ENCODE peak calls at places on chromosomes 13 and 19, in seven cellular contexts. One of them, this sample, is unnamed.

GRCh38 chr19:11141937-11142527 is 13.6 kb downstream of the SPC24 start:
- DNase-seq in lower leg skin: no peak
- DNase-seq in HCT116: no peak
- DNase-seq in esophagus squamous epithelium: no peak
- DNase-seq in IMR-90: no peak
- DNase-seq in uterus: peak; percentile 53
- DNase-seq in suprapubic skin: no peak
- DNase-seq in this sample: no peak

GRCh38 chr13:73715910-73716257 is 418.3 kb downstream of the KLF12 start:
- DNase-seq in lower leg skin: no peak
- DNase-seq in HCT116: no peak
- DNase-seq in esophagus squamous epithelium: no peak
- DNase-seq in IMR-90: no peak
- DNase-seq in uterus: no peak
- DNase-seq in suprapubic skin: no peak
- DNase-seq in this sample: no peak

GRCh38 chr19:18379803-18380747 is 5.9 kb upstream of the GDF15 start:
- DNase-seq in lower leg skin: peak; percentile 91
- DNase-seq in HCT116: peak; percentile 93
- DNase-seq in esophagus squamous epithelium: no peak
- DNase-seq in IMR-90: peak; percentile 96
- DNase-seq in uterus: peak; percentile 97
- DNase-seq in suprapubic skin: peak; percentile 96
- DNase-seq in this sample: peak; percentile 97

GRCh38 chr19:49442793-49443365 is 1.6 kb upstream of the SLC17A7 start:
- DNase-seq in lower leg skin: peak; percentile 96
- DNase-seq in HCT116: peak; percentile 82
- DNase-seq in esophagus squamous epithelium: peak; percentile 39
- DNase-seq in IMR-90: peak; percentile 73
- DNase-seq in uterus: peak; percentile 95
- DNase-seq in suprapubic skin: peak; percentile 99
- DNase-seq in this sample: peak; percentile 98

GRCh38 chr13:22235285-22235949 is 564.5 kb downstream of the FGF9 start:
- DNase-seq in lower leg skin: no peak
- DNase-seq in HCT116: peak; percentile 18
- DNase-seq in esophagus squamous epithelium: no peak
- DNase-seq in IMR-90: peak; percentile 4
- DNase-seq in uterus: no peak
- DNase-seq in suprapubic skin: no peak
- DNase-seq in this sample: no peak

GRCh38 chr13:30572859-30573275 is 44.9 kb upstream of the USPL1 start:
- DNase-seq in lower leg skin: no peak
- DNase-seq in HCT116: no peak
- DNase-seq in esophagus squamous epithelium: no peak
- DNase-seq in IMR-90: peak; percentile 57
- DNase-seq in uterus: no peak
- DNase-seq in suprapubic skin: no peak
- DNase-seq in this sample: no peak

GRCh38 chr19:15456871-15457700 is 7.3 kb downstream of the RASAL3 start:
- DNase-seq in lower leg skin: peak; percentile 31
- DNase-seq in HCT116: peak; percentile 27
- DNase-seq in esophagus squamous epithelium: no peak
- DNase-seq in IMR-90: no peak
- DNase-seq in uterus: no peak
- DNase-seq in suprapubic skin: peak; percentile 65
- DNase-seq in this sample: no peak

GRCh38 chr13:91270031-91270430 is 77.5 kb upstream of the MIR17HG start:
- DNase-seq in lower leg skin: no peak
- DNase-seq in HCT116: no peak
- DNase-seq in esophagus squamous epithelium: no peak
- DNase-seq in IMR-90: no peak
- DNase-seq in uterus: no peak
- DNase-seq in suprapubic skin: no peak
- DNase-seq in this sample: no peak

GRCh38 chr19:45469835-45470146 is 2.0 kb downstream of the FOSB start:
- DNase-seq in lower leg skin: no peak
- DNase-seq in HCT116: no peak
- DNase-seq in esophagus squamous epithelium: no peak
- DNase-seq in IMR-90: no peak
- DNase-seq in uterus: no peak
- DNase-seq in suprapubic skin: no peak
- DNase-seq in this sample: no peak

GRCh38 chr13:46975173-46975572 is 78.3 kb upstream of the HTR2A start:
- DNase-seq in lower leg skin: no peak
- DNase-seq in HCT116: no peak
- DNase-seq in esophagus squamous epithelium: no peak
- DNase-seq in IMR-90: no peak
- DNase-seq in uterus: no peak
- DNase-seq in suprapubic skin: no peak
- DNase-seq in this sample: no peak

GRCh38 chr19:18306903-18307681 is 15.8 kb downstream of the LSM4 start:
- DNase-seq in lower leg skin: no peak
- DNase-seq in HCT116: no peak
- DNase-seq in esophagus squamous epithelium: no peak
- DNase-seq in IMR-90: no peak
- DNase-seq in uterus: no peak
- DNase-seq in suprapubic skin: no peak
- DNase-seq in this sample: no peak

GRCh38 chr13:91017031-91017668 is 330.3 kb upstream of the MIR17HG start:
- DNase-seq in lower leg skin: no peak
- DNase-seq in HCT116: peak; percentile 34
- DNase-seq in esophagus squamous epithelium: no peak
- DNase-seq in IMR-90: peak; percentile 9
- DNase-seq in uterus: no peak
- DNase-seq in suprapubic skin: no peak
- DNase-seq in this sample: no peak

GRCh38 chr13:29703421-29703820 is 107.9 kb upstream of the SLC7A1 start:
- DNase-seq in lower leg skin: no peak
- DNase-seq in HCT116: no peak
- DNase-seq in esophagus squamous epithelium: no peak
- DNase-seq in IMR-90: no peak
- DNase-seq in uterus: no peak
- DNase-seq in suprapubic skin: no peak
- DNase-seq in this sample: no peak

GRCh38 chr13:109036091-109036490 is 406.7 kb downstream of the MYO16 start:
- DNase-seq in lower leg skin: no peak
- DNase-seq in HCT116: no peak
- DNase-seq in esophagus squamous epithelium: no peak
- DNase-seq in IMR-90: no peak
- DNase-seq in uterus: no peak
- DNase-seq in suprapubic skin: no peak
- DNase-seq in this sample: no peak

GRCh38 chr13:85148009-85148408 is 651.2 kb downstream of the SLITRK6 start:
- DNase-seq in lower leg skin: no peak
- DNase-seq in HCT116: no peak
- DNase-seq in esophagus squamous epithelium: no peak
- DNase-seq in IMR-90: no peak
- DNase-seq in uterus: no peak
- DNase-seq in suprapubic skin: no peak
- DNase-seq in this sample: no peak

GRCh38 chr19:58217069-58217481 is 11.6 kb upstream of the ZNF544 start:
- DNase-seq in lower leg skin: no peak
- DNase-seq in HCT116: no peak
- DNase-seq in esophagus squamous epithelium: no peak
- DNase-seq in IMR-90: no peak
- DNase-seq in uterus: no peak
- DNase-seq in suprapubic skin: no peak
- DNase-seq in this sample: no peak

GRCh38 chr19:5762608-5763217 is 21.8 kb downstream of the PRR22 start:
- DNase-seq in lower leg skin: no peak
- DNase-seq in HCT116: no peak
- DNase-seq in esophagus squamous epithelium: no peak
- DNase-seq in IMR-90: no peak
- DNase-seq in uterus: no peak
- DNase-seq in suprapubic skin: no peak
- DNase-seq in this sample: no peak

GRCh38 chr19:6210721-6211600 is 68.8 kb downstream of the MLLT1 start:
- DNase-seq in lower leg skin: no peak
- DNase-seq in HCT116: no peak
- DNase-seq in esophagus squamous epithelium: no peak
- DNase-seq in IMR-90: no peak
- DNase-seq in uterus: no peak
- DNase-seq in suprapubic skin: peak; percentile 60
- DNase-seq in this sample: no peak

GRCh38 chr13:47372742-47373141 is 475.9 kb upstream of the HTR2A start:
- DNase-seq in lower leg skin: no peak
- DNase-seq in HCT116: no peak
- DNase-seq in esophagus squamous epithelium: no peak
- DNase-seq in IMR-90: peak; percentile 12
- DNase-seq in uterus: no peak
- DNase-seq in suprapubic skin: no peak
- DNase-seq in this sample: no peak

GRCh38 chr19:18649371-18650047 is 12.7 kb downstream of the KLHL26 start:
- DNase-seq in lower leg skin: peak; percentile 55
- DNase-seq in HCT116: no peak
- DNase-seq in esophagus squamous epithelium: no peak
- DNase-seq in IMR-90: peak; percentile 70
- DNase-seq in uterus: peak; percentile 76
- DNase-seq in suprapubic skin: no peak
- DNase-seq in this sample: no peak

GRCh38 chr13:110109910-110110309 is 197.0 kb downstream of the COL4A1 start:
- DNase-seq in lower leg skin: peak; percentile 58
- DNase-seq in HCT116: no peak
- DNase-seq in esophagus squamous epithelium: no peak
- DNase-seq in IMR-90: peak; percentile 95
- DNase-seq in uterus: peak; percentile 77
- DNase-seq in suprapubic skin: no peak
- DNase-seq in this sample: no peak

GRCh38 chr19:40584007-40584406 is 7.3 kb downstream of the SHKBP1 start:
- DNase-seq in lower leg skin: no peak
- DNase-seq in HCT116: no peak
- DNase-seq in esophagus squamous epithelium: no peak
- DNase-seq in IMR-90: no peak
- DNase-seq in uterus: no peak
- DNase-seq in suprapubic skin: no peak
- DNase-seq in this sample: no peak

GRCh38 chr19:7063764-7064418 is 5.4 kb upstream of the MBD3L3 start:
- DNase-seq in lower leg skin: no peak
- DNase-seq in HCT116: no peak
- DNase-seq in esophagus squamous epithelium: no peak
- DNase-seq in IMR-90: no peak
- DNase-seq in uterus: no peak
- DNase-seq in suprapubic skin: no peak
- DNase-seq in this sample: no peak

GRCh38 chr13:111945086-111945485 is 121.9 kb upstream of the SOX1 start:
- DNase-seq in lower leg skin: no peak
- DNase-seq in HCT116: no peak
- DNase-seq in esophagus squamous epithelium: no peak
- DNase-seq in IMR-90: no peak
- DNase-seq in uterus: no peak
- DNase-seq in suprapubic skin: no peak
- DNase-seq in this sample: no peak

DNA sequence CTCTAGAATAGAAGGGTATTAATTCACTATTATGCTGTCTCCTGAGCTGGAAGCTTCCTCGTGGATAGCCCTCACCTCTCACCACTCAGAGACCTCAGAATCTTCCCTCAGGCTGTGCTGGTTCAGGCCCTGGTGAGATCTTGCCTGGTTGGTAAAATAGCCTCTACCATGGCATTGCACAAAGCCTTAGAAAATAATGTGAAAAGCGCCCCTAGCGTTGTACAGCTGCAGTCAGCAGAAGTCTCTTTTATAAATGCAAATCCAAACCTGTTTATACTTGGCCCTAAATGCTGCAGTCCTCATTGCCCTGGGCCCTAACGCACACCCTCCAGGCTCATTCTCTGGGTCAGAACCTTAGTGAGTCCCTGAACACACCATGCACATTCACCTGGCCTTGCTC is 150.9 kb downstream of the KCTD15 start:
- DNase-seq in lower leg skin: no peak
- DNase-seq in HCT116: no peak
- DNase-seq in esophagus squamous epithelium: no peak
- DNase-seq in IMR-90: no peak
- DNase-seq in uterus: no peak
- DNase-seq in suprapubic skin: no peak
- DNase-seq in this sample: peak; percentile 68
- TF ChIP-seq CTCF in lower leg skin: no peak
- TF ChIP-seq CTCF in HCT116: peak; percentile 40
- TF ChIP-seq CTCF in esophagus squamous epithelium: peak; percentile 7
- TF ChIP-seq CTCF in IMR-90: peak; percentile 10
- TF ChIP-seq CTCF in uterus: no peak
- TF ChIP-seq CTCF in suprapubic skin: no peak
- TF ChIP-seq CTCF in this sample: no peak

GRCh38 chr19:4662020-4662695 is 8.0 kb downstream of the MYDGF start:
- DNase-seq in lower leg skin: no peak
- DNase-seq in HCT116: no peak
- DNase-seq in esophagus squamous epithelium: no peak
- DNase-seq in IMR-90: no peak
- DNase-seq in uterus: no peak
- DNase-seq in suprapubic skin: no peak
- DNase-seq in this sample: no peak
- TF ChIP-seq POLR2A in lower leg skin: no peak
- TF ChIP-seq POLR2A in HCT116: no peak
- TF ChIP-seq POLR2A in esophagus squamous epithelium: no peak
- TF ChIP-seq POLR2A in IMR-90: no peak
- TF ChIP-seq POLR2A in uterus: no peak
- TF ChIP-seq POLR2A in suprapubic skin: no peak
- TF ChIP-seq POLR2A in this sample: no peak

GRCh38 chr13:37277007-37277406 is 171.5 kb upstream of the CSNK1A1L start:
- DNase-seq in lower leg skin: no peak
- DNase-seq in HCT116: no peak
- DNase-seq in esophagus squamous epithelium: no peak
- DNase-seq in IMR-90: no peak
- DNase-seq in uterus: no peak
- DNase-seq in suprapubic skin: no peak
- DNase-seq in this sample: no peak

DNA sequence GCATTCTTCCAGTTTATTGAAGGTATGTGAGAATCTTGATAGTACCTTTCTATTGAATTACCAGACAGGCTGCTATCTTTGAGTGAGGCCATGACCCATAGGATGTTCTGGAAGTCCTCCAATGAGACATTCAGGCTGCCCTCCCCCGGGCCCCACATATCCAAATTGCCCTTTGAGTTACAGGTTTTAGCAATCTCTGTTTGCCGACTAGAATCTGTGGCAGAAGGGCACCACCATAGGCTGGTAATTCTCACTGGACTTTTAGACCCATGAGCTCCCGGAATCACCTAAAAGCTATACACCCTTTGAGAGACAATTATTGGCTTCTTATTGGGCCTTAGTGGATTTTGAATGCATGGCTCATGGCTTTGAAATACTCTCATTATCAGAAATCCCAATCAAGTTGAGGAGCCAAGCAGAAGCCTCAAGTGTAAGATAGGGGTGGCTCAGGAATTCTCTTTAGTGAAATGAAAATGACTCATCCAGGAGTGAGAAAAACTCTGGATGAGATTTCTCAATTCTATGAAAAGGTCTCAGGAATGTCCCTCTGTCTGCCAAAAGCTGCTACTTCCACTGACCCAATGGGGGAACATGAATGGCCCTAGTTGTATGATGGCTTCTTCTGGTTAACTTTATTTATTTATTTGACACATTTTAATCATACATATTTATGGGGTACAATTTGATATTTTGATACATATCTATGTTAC is 172.1 kb upstream of the CSNK1A1L start:
- DNase-seq in lower leg skin: no peak
- DNase-seq in HCT116: no peak
- DNase-seq in esophagus squamous epithelium: no peak
- DNase-seq in IMR-90: peak; percentile 45
- DNase-seq in uterus: no peak
- DNase-seq in suprapubic skin: no peak
- DNase-seq in this sample: no peak
- TF ChIP-seq CTCF in lower leg skin: no peak
- TF ChIP-seq CTCF in HCT116: no peak
- TF ChIP-seq CTCF in esophagus squamous epithelium: no peak
- TF ChIP-seq CTCF in IMR-90: no peak
- TF ChIP-seq CTCF in uterus: no peak
- TF ChIP-seq CTCF in suprapubic skin: no peak
- TF ChIP-seq CTCF in this sample: no peak

GRCh38 chr13:44423824-44424223 is 50.2 kb downstream of the SERP2 start:
- DNase-seq in lower leg skin: no peak
- DNase-seq in HCT116: no peak
- DNase-seq in esophagus squamous epithelium: no peak
- DNase-seq in IMR-90: no peak
- DNase-seq in uterus: no peak
- DNase-seq in suprapubic skin: no peak
- DNase-seq in this sample: peak; percentile 60
- TF ChIP-seq POLR2A in lower leg skin: no peak
- TF ChIP-seq POLR2A in HCT116: no peak
- TF ChIP-seq POLR2A in esophagus squamous epithelium: no peak
- TF ChIP-seq POLR2A in IMR-90: no peak
- TF ChIP-seq POLR2A in uterus: no peak
- TF ChIP-seq POLR2A in suprapubic skin: no peak
- TF ChIP-seq POLR2A in this sample: no peak

This sample was measured in esophagus muscularis mucosa.